ENCODE peak calls at places on chromosome 4, in ten cellular contexts. Q is AG09319, B is epithelial cell of prostate, G is hippocampal formation, V is tibial artery, J is psoas muscle, S is breast epithelium, X is ELF-1, K is GM20000, A is AG10803. O is an unnamed sample.

GRCh38 chr4:159434496-159435241 is 331.8 kb downstream of the RAPGEF2 start:
- DNase-seq in K (no peak), J (no peak), G (no peak), A (peak), B (peak), V (no peak), S (no peak), Q (no peak), X (no peak), O (no peak)

GRCh38 chr4:102869569-102870227 is 906 bp downstream of the CISD2 start:
- DNase-seq in J (no peak), S (no peak), Q (no peak), A (no peak), V (peak), K (peak), G (no peak), B (no peak), X (no peak), O (no peak)

GRCh38 chr4:82776925-82777542 is 21.6 kb downstream of the SCD5 start:
- DNase-seq in B (no peak), S (no peak), Q (peak), A (peak), G (no peak), V (no peak), J (no peak), K (no peak), X (no peak), O (no peak)

GRCh38 chr4:19776021-19776459 is 475.7 kb upstream of the SLIT2 start:
- DNase-seq in X (no peak), Q (peak), S (no peak), K (no peak), A (peak), V (no peak), B (peak), G (no peak), J (no peak), O (no peak)

GRCh38 chr4:188971125-188971524 is 831.9 kb downstream of the TRIML1 start:
- DNase-seq in Q (no peak), S (no peak), B (no peak), K (no peak), J (no peak), X (no peak), A (peak), V (no peak), G (no peak), O (no peak)

GRCh38 chr4:52051213-52051614 is at the start of gene SPATA18:
- DNase-seq in Q (no peak), S (peak), K (peak), X (no peak), G (no peak), V (no peak), A (peak), J (peak), B (no peak), O (no peak)

GRCh38 chr4:7158991-7159390 is 33.3 kb upstream of the SORCS2 start:
- DNase-seq in G (no peak), Q (no peak), A (no peak), J (peak), K (no peak), S (no peak), X (no peak), B (no peak), V (no peak), O (no peak)

GRCh38 chr4:185774815-185775684 is 36.9 kb downstream of the SORBS2 start:
- DNase-seq in G (no peak), X (no peak), V (peak), K (no peak), B (no peak), A (peak), J (no peak), S (no peak), Q (peak), O (no peak)

GRCh38 chr4:71275004-71275403 is 63.8 kb upstream of the SLC4A4 start:
- DNase-seq in G (no peak), A (no peak), B (no peak), Q (no peak), X (no peak), S (no peak), J (no peak), K (no peak), V (no peak), O (no peak)

GRCh38 chr4:7395635-7396034 is 39.1 kb downstream of the PSAPL1 start:
- DNase-seq in K (no peak), Q (no peak), B (no peak), J (no peak), X (no peak), V (no peak), S (peak), G (no peak), A (no peak), O (no peak)

GRCh38 chr4:40354158-40354557 is 19.0 kb downstream of the CHRNA9 start:
- DNase-seq in B (no peak), V (no peak), A (no peak), G (no peak), X (no peak), S (no peak), K (no peak), J (no peak), Q (no peak), O (no peak)

GRCh38 chr4:98850937-98851336 is 78.0 kb downstream of the EIF4E start:
- DNase-seq in Q (no peak), X (no peak), V (no peak), J (no peak), K (no peak), B (no peak), S (no peak), G (no peak), A (no peak), O (no peak)

GRCh38 chr4:151725087-151725486 is 35.7 kb downstream of the GATB start:
- DNase-seq in S (no peak), Q (no peak), K (no peak), V (no peak), G (no peak), J (no peak), B (no peak), A (no peak), X (peak), O (no peak)

GRCh38 chr4:154406022-154406835 is 85.4 kb downstream of the DCHS2 start:
- DNase-seq in J (no peak), X (no peak), G (no peak), V (no peak), K (peak), A (no peak), B (no peak), Q (no peak), S (no peak), O (no peak)

GRCh38 chr4:72448231-72448630 is 120.8 kb downstream of the ADAMTS3 start:
- DNase-seq in G (no peak), X (no peak), J (no peak), A (no peak), S (no peak), K (no peak), Q (no peak), V (no peak), B (no peak), O (no peak)

GRCh38 chr4:24219171-24219570 is 329.3 kb upstream of the PPARGC1A start:
- DNase-seq in X (peak), B (peak), V (no peak), G (no peak), A (no peak), S (no peak), J (no peak), Q (no peak), K (no peak), O (no peak)

GRCh38 chr4:77591532-77591931 is 14.1 kb upstream of the CXCL13 start:
- DNase-seq in A (no peak), Q (no peak), G (no peak), S (no peak), V (no peak), J (no peak), X (no peak), B (no peak), K (no peak), O (no peak)

GRCh38 chr4:17769406-17770174 is 11.8 kb downstream of the FAM184B start:
- DNase-seq in K (no peak), S (no peak), X (no peak), A (no peak), Q (no peak), J (no peak), B (no peak), V (no peak), G (no peak), O (no peak)

GRCh38 chr4:140826701-140827027 is 70.5 kb upstream of the TBC1D9 start:
- DNase-seq in A (no peak), B (no peak), G (no peak), J (no peak), Q (no peak), V (no peak), S (no peak), K (no peak), X (no peak), O (no peak)

O was measured in activated T-helper 2 cell treated with anti-CD3 and anti-CD28 coated beads, Interferon-gamma antibody, Interleukin-2, Interleukin-4, amounts not matched to agents 10 μg/mL and 5 μg/mL and 100 μg/mL, durations not matched to agents 14 hours and 24 hours and 36 hours.